ENCODE peak calls at places on chromosome 3, in eight cellular contexts. One of them, this sample, is unnamed.

GRCh38 chr3:196603683-196604082 is 35.2 kb downstream of the FBXO45 start:
- DNase-seq in type B pancreatic cell: no peak
- DNase-seq in H9: no peak
- DNase-seq in activated CD8-positive, alpha-beta T cell treated with anti-CD3 and anti-CD28 coated beads for 36 hours: no peak
- DNase-seq in stimulated activated CD8-positive, alpha-beta memory T cell treated with anti-CD3 and anti-CD28 coated beads, Interleukin-15, amount 100 ng/mL, for 24 hours: no peak
- DNase-seq in kidney: no peak
- DNase-seq in RCC 7860: no peak
- DNase-seq in midbrain: no peak
- DNase-seq in this sample: no peak

GRCh38 chr3:124329723-124330122 is 337.8 kb upstream of the ROPN1 start:
- DNase-seq in midbrain: no peak
- DNase-seq in type B pancreatic cell: no peak
- DNase-seq in activated CD8-positive, alpha-beta T cell treated with anti-CD3 and anti-CD28 coated beads for 36 hours: no peak
- DNase-seq in RCC 7860: no peak
- DNase-seq in H9: no peak
- DNase-seq in kidney: no peak
- DNase-seq in stimulated activated CD8-positive, alpha-beta memory T cell treated with anti-CD3 and anti-CD28 coated beads, Interleukin-15, amount 100 ng/mL, for 24 hours: no peak
- DNase-seq in this sample: no peak

GRCh38 chr3:60582285-60582684 is 669.0 kb downstream of the FHIT start:
- DNase-seq in stimulated activated CD8-positive, alpha-beta memory T cell treated with anti-CD3 and anti-CD28 coated beads, Interleukin-15, amount 100 ng/mL, for 24 hours: no peak
- DNase-seq in midbrain: no peak
- DNase-seq in activated CD8-positive, alpha-beta T cell treated with anti-CD3 and anti-CD28 coated beads for 36 hours: no peak
- DNase-seq in RCC 7860: no peak
- DNase-seq in kidney: no peak
- DNase-seq in type B pancreatic cell: no peak
- DNase-seq in H9: no peak
- DNase-seq in this sample: peak; percentile 24

GRCh38 chr3:17553080-17553479 is 189.4 kb downstream of the TBC1D5 start:
- DNase-seq in RCC 7860: no peak
- DNase-seq in kidney: no peak
- DNase-seq in type B pancreatic cell: no peak
- DNase-seq in midbrain: no peak
- DNase-seq in stimulated activated CD8-positive, alpha-beta memory T cell treated with anti-CD3 and anti-CD28 coated beads, Interleukin-15, amount 100 ng/mL, for 24 hours: no peak
- DNase-seq in H9: no peak
- DNase-seq in activated CD8-positive, alpha-beta T cell treated with anti-CD3 and anti-CD28 coated beads for 36 hours: no peak
- DNase-seq in this sample: no peak

GRCh38 chr3:24640330-24640877 is 145.8 kb upstream of the THRB start:
- DNase-seq in activated CD8-positive, alpha-beta T cell treated with anti-CD3 and anti-CD28 coated beads for 36 hours: no peak
- DNase-seq in midbrain: peak; percentile 35
- DNase-seq in RCC 7860: peak; percentile 23
- DNase-seq in kidney: no peak
- DNase-seq in H9: no peak
- DNase-seq in type B pancreatic cell: no peak
- DNase-seq in stimulated activated CD8-positive, alpha-beta memory T cell treated with anti-CD3 and anti-CD28 coated beads, Interleukin-15, amount 100 ng/mL, for 24 hours: no peak
- DNase-seq in this sample: peak; percentile 51

GRCh38 chr3:29240248-29240647 is 40.6 kb upstream of the RBMS3 start:
- DNase-seq in H9: no peak
- DNase-seq in midbrain: no peak
- DNase-seq in stimulated activated CD8-positive, alpha-beta memory T cell treated with anti-CD3 and anti-CD28 coated beads, Interleukin-15, amount 100 ng/mL, for 24 hours: no peak
- DNase-seq in kidney: no peak
- DNase-seq in type B pancreatic cell: no peak
- DNase-seq in RCC 7860: peak; percentile 28
- DNase-seq in activated CD8-positive, alpha-beta T cell treated with anti-CD3 and anti-CD28 coated beads for 36 hours: no peak
- DNase-seq in this sample: peak; percentile 36

GRCh38 chr3:140128217-140129137 is 193.5 kb downstream of the CLSTN2 start:
- DNase-seq in kidney: no peak
- DNase-seq in midbrain: peak; percentile 44
- DNase-seq in type B pancreatic cell: no peak
- DNase-seq in RCC 7860: peak; percentile 22
- DNase-seq in stimulated activated CD8-positive, alpha-beta memory T cell treated with anti-CD3 and anti-CD28 coated beads, Interleukin-15, amount 100 ng/mL, for 24 hours: no peak
- DNase-seq in activated CD8-positive, alpha-beta T cell treated with anti-CD3 and anti-CD28 coated beads for 36 hours: peak; percentile 41
- DNase-seq in H9: peak; percentile 79
- DNase-seq in this sample: peak; percentile 81

GRCh38 chr3:174325834-174326705 is 533.1 kb upstream of the NAALADL2 start:
- DNase-seq in kidney: no peak
- DNase-seq in midbrain: no peak
- DNase-seq in stimulated activated CD8-positive, alpha-beta memory T cell treated with anti-CD3 and anti-CD28 coated beads, Interleukin-15, amount 100 ng/mL, for 24 hours: no peak
- DNase-seq in activated CD8-positive, alpha-beta T cell treated with anti-CD3 and anti-CD28 coated beads for 36 hours: no peak
- DNase-seq in RCC 7860: no peak
- DNase-seq in H9: no peak
- DNase-seq in type B pancreatic cell: no peak
- DNase-seq in this sample: peak; percentile 24

GRCh38 chr3:64796597-64796996 is 108.8 kb upstream of the ADAMTS9 start:
- DNase-seq in RCC 7860: no peak
- DNase-seq in midbrain: no peak
- DNase-seq in kidney: no peak
- DNase-seq in stimulated activated CD8-positive, alpha-beta memory T cell treated with anti-CD3 and anti-CD28 coated beads, Interleukin-15, amount 100 ng/mL, for 24 hours: no peak
- DNase-seq in H9: no peak
- DNase-seq in type B pancreatic cell: no peak
- DNase-seq in activated CD8-positive, alpha-beta T cell treated with anti-CD3 and anti-CD28 coated beads for 36 hours: no peak
- DNase-seq in this sample: no peak

GRCh38 chr3:150607267-150608065 is 4.3 kb downstream of the SELENOT start:
- DNase-seq in stimulated activated CD8-positive, alpha-beta memory T cell treated with anti-CD3 and anti-CD28 coated beads, Interleukin-15, amount 100 ng/mL, for 24 hours: no peak
- DNase-seq in midbrain: no peak
- DNase-seq in RCC 7860: no peak
- DNase-seq in H9: no peak
- DNase-seq in kidney: no peak
- DNase-seq in activated CD8-positive, alpha-beta T cell treated with anti-CD3 and anti-CD28 coated beads for 36 hours: no peak
- DNase-seq in type B pancreatic cell: no peak
- DNase-seq in this sample: peak; percentile 58

GRCh38 chr3:166013073-166013679 is 176.0 kb upstream of the BCHE start:
- DNase-seq in RCC 7860: no peak
- DNase-seq in H9: no peak
- DNase-seq in stimulated activated CD8-positive, alpha-beta memory T cell treated with anti-CD3 and anti-CD28 coated beads, Interleukin-15, amount 100 ng/mL, for 24 hours: no peak
- DNase-seq in activated CD8-positive, alpha-beta T cell treated with anti-CD3 and anti-CD28 coated beads for 36 hours: no peak
- DNase-seq in type B pancreatic cell: no peak
- DNase-seq in midbrain: peak; percentile 15
- DNase-seq in kidney: no peak
- DNase-seq in this sample: peak; percentile 65

GRCh38 chr3:29718661-29719065 is 437.8 kb downstream of the RBMS3 start:
- DNase-seq in midbrain: no peak
- DNase-seq in kidney: no peak
- DNase-seq in H9: no peak
- DNase-seq in activated CD8-positive, alpha-beta T cell treated with anti-CD3 and anti-CD28 coated beads for 36 hours: no peak
- DNase-seq in stimulated activated CD8-positive, alpha-beta memory T cell treated with anti-CD3 and anti-CD28 coated beads, Interleukin-15, amount 100 ng/mL, for 24 hours: no peak
- DNase-seq in type B pancreatic cell: no peak
- DNase-seq in RCC 7860: no peak
- DNase-seq in this sample: no peak

GRCh38 chr3:196192036-196193001 is 18.9 kb downstream of the ZDHHC19 start:
- DNase-seq in RCC 7860: no peak
- DNase-seq in midbrain: no peak
- DNase-seq in stimulated activated CD8-positive, alpha-beta memory T cell treated with anti-CD3 and anti-CD28 coated beads, Interleukin-15, amount 100 ng/mL, for 24 hours: no peak
- DNase-seq in activated CD8-positive, alpha-beta T cell treated with anti-CD3 and anti-CD28 coated beads for 36 hours: peak; percentile 81
- DNase-seq in kidney: no peak
- DNase-seq in type B pancreatic cell: no peak
- DNase-seq in H9: peak; percentile 68
- DNase-seq in this sample: peak; percentile 68

GRCh38 chr3:136343873-136344281 is 93.7 kb downstream of the PCCB start:
- DNase-seq in H9: no peak
- DNase-seq in type B pancreatic cell: no peak
- DNase-seq in kidney: peak; percentile 94
- DNase-seq in activated CD8-positive, alpha-beta T cell treated with anti-CD3 and anti-CD28 coated beads for 36 hours: peak; percentile 10
- DNase-seq in RCC 7860: peak; percentile 76
- DNase-seq in stimulated activated CD8-positive, alpha-beta memory T cell treated with anti-CD3 and anti-CD28 coated beads, Interleukin-15, amount 100 ng/mL, for 24 hours: no peak
- DNase-seq in midbrain: no peak
- DNase-seq in this sample: no peak

GRCh38 chr3:76656531-76657070 is 383.3 kb upstream of the ROBO2 start:
- DNase-seq in kidney: no peak
- DNase-seq in RCC 7860: no peak
- DNase-seq in type B pancreatic cell: no peak
- DNase-seq in activated CD8-positive, alpha-beta T cell treated with anti-CD3 and anti-CD28 coated beads for 36 hours: no peak
- DNase-seq in midbrain: no peak
- DNase-seq in H9: no peak
- DNase-seq in stimulated activated CD8-positive, alpha-beta memory T cell treated with anti-CD3 and anti-CD28 coated beads, Interleukin-15, amount 100 ng/mL, for 24 hours: no peak
- DNase-seq in this sample: no peak

GRCh38 chr3:197285557-197285956 is 12.9 kb downstream of the DLG1 start:
- DNase-seq in type B pancreatic cell: no peak
- DNase-seq in stimulated activated CD8-positive, alpha-beta memory T cell treated with anti-CD3 and anti-CD28 coated beads, Interleukin-15, amount 100 ng/mL, for 24 hours: no peak
- DNase-seq in activated CD8-positive, alpha-beta T cell treated with anti-CD3 and anti-CD28 coated beads for 36 hours: no peak
- DNase-seq in midbrain: no peak
- DNase-seq in RCC 7860: no peak
- DNase-seq in H9: no peak
- DNase-seq in kidney: no peak
- DNase-seq in this sample: no peak

GRCh38 chr3:129305592-129306091 is 27.0 kb downstream of the HMCES start:
- DNase-seq in H9: peak; percentile 100
- DNase-seq in midbrain: peak; percentile 35
- DNase-seq in RCC 7860: no peak
- DNase-seq in stimulated activated CD8-positive, alpha-beta memory T cell treated with anti-CD3 and anti-CD28 coated beads, Interleukin-15, amount 100 ng/mL, for 24 hours: no peak
- DNase-seq in kidney: peak; percentile 91
- DNase-seq in type B pancreatic cell: peak; percentile 79
- DNase-seq in activated CD8-positive, alpha-beta T cell treated with anti-CD3 and anti-CD28 coated beads for 36 hours: peak; percentile 37
- DNase-seq in this sample: peak; percentile 100